ENCODE peak calls at places on chromosomes 12 and 14, in four cellular contexts. E, A, O and T are unnamed samples. For H3K9me3, the result is how much of the 10 kb centered on the place peaks cover.

GRCh38 chr12:131511803-131512564 is 198.9 kb upstream of the SFSWAP start:
- DNase-seq in A (no peak), O (no peak), E (no peak), T (no peak)

GRCh38 chr14:70013269-70013873 is 134.2 kb downstream of the SMOC1 start:
- DNase-seq in E (peak), O (peak), A (no peak), T (no peak)

GRCh38 chr12:26689281-26689841 is 143.6 kb downstream of the ITPR2 start:
- DNase-seq in E (no peak), A (no peak), O (no peak), T (no peak)

GRCh38 chr12:27524839-27525238 is 833 bp downstream of the PPFIBP1 start:
- DNase-seq in E (no peak), O (peak), A (no peak), T (no peak)

GRCh38 chr12:62211510-62211909 is 48.7 kb upstream of the USP15 start:
- DNase-seq in E (no peak), A (no peak), O (peak), T (no peak)

GRCh38 chr14:26174395-26174794 is 423.4 kb downstream of the NOVA1 start:
- DNase-seq in A (no peak), O (no peak), E (no peak), T (no peak)

GRCh38 chr12:3076730-3077571 is at the start of gene TSPAN9:
- DNase-seq in O (peak), E (peak), A (peak), T (peak)

GRCh38 chr14:91425720-91426032 is 8.1 kb upstream of the CCDC88C start:
- DNase-seq in A (no peak), E (no peak), O (no peak), T (no peak)

GRCh38 chr12:99609455-99610181 is 37.9 kb upstream of the GARIN6 start:
- DNase-seq in O (no peak), A (no peak), E (no peak), T (no peak)

GRCh38 chr14:78240567-78240966 is 70.4 kb downstream of the NRXN3 start:
- DNase-seq in E (no peak), A (no peak), O (no peak), T (no peak)

GRCh38 chr12:39897315-39897714 is 208.6 kb downstream of the SLC2A13 start:
- DNase-seq in O (no peak), A (no peak), E (no peak), T (no peak)

GRCh38 chr12:92136021-92136735 is 9.5 kb downstream of the BTG1 start:
- DNase-seq in E (no peak), A (no peak), O (no peak), T (no peak)

GRCh38 chr12:112122823-112123690 is 2.3 kb upstream of the TRAFD1 start:
- DNase-seq in A (no peak), E (peak), O (peak), T (no peak)

GRCh38 chr12:107917912-107918800 is 143.7 kb downstream of the ASCL4 start:
- DNase-seq in E (peak), A (no peak), O (peak), T (no peak)

GRCh38 chr12:64175254-64175945 is 46.7 kb downstream of the KICS2 start:
- DNase-seq in A (no peak), E (no peak), O (peak), T (no peak)

GRCh38 chr12:13209279-13210021 is 12.9 kb downstream of the EMP1 start:
- DNase-seq in E (no peak), A (no peak), O (peak), T (no peak)

GRCh38 chr12:79945455-79945854 is 10.6 kb upstream of the PPP1R12A start:
- DNase-seq in O (no peak), A (no peak), E (no peak), T (no peak)

GRCh38 chr14:81176224-81176623 is 44.5 kb downstream of the GTF2A1 start:
- DNase-seq in A (no peak), O (no peak), E (no peak), T (no peak)

GRCh38 chr12:50505945-50506344 is 1.2 kb downstream of the DIP2B start:
- DNase-seq in O (peak), E (no peak), A (no peak), T (no peak)

GRCh38 chr12:53268637-53269562 is 801 bp downstream of the ESPL1 start:
- DNase-seq in A (no peak), E (no peak), O (peak), T (no peak)

GRCh38 chr14:95335071-95335470 is 15.4 kb upstream of the CLMN start:
- DNase-seq in O (no peak), E (no peak), A (no peak), T (no peak)

GRCh38 chr12:121537814-121538698 is 42.8 kb downstream of the KDM2B start:
- DNase-seq in O (peak), E (no peak), A (no peak), T (peak)

GRCh38 chr14:101897326-101897725 is 67.0 kb upstream of the DYNC1H1 start:
- DNase-seq in E (no peak), A (no peak), O (no peak), T (no peak)

GRCh38 chr12:4874671-4875070 is 35.0 kb upstream of the KCNA1 start:
- DNase-seq in O (no peak), E (no peak), A (no peak), T (no peak)

GRCh38 chr14:53137559-53137958 is 15.6 kb downstream of the DDHD1 start:
- DNase-seq in A (no peak), E (no peak), O (peak), T (no peak)
- H3K9me3 ChIP-seq in A (under half), E (under half), O (under half), T (under half)

GRCh38 chr12:46082473-46082872 is 92.1 kb upstream of the SCAF11 start:
- DNase-seq in A (no peak), E (no peak), O (no peak), T (no peak)
- H3K9me3 ChIP-seq in A (under half), E (under half), O (under half), T (under half)

GRCh38 chr12:89373772-89374572 is 21.7 kb upstream of the DUSP6 start:
- DNase-seq in A (no peak), E (no peak), O (peak), T (no peak)
- H3K9me3 ChIP-seq in A (under half), E (under half), O (under half), T (under half)

GRCh38 chr14:105858676-105859025 is 332.3 kb downstream of the TMEM121 start:
- DNase-seq in E (no peak), O (no peak), A (no peak), T (no peak)
- H3K9me3 ChIP-seq in E (half or more), O (under half), A (under half), T (under half)

GRCh38 chr12:66164349-66164821 is 5.4 kb downstream of the TMBIM4 start:
- DNase-seq in A (no peak), O (peak), E (no peak), T (no peak)
- H3K9me3 ChIP-seq in A (under half), O (under half), E (under half), T (under half)

GRCh38 chr12:34342048-34342447 is 319.8 kb downstream of the ALG10 start:
- DNase-seq in O (no peak), E (no peak), A (no peak), T (no peak)
- H3K9me3 ChIP-seq in O (under half), E (under half), A (under half), T (under half)